ENCODE peak calls at places on chromosomes 11 and 22, in five cellular contexts. A, H, W, I and E are unnamed samples.

GRCh38 chr11:33094157-33094556 is 54.8 kb downstream of the TCP11L1 start:
- DNase-seq in A (no peak), W (no peak), H (no peak), I (no peak), E (no peak)

GRCh38 chr22:44351685-44352377 is 39.1 kb upstream of the SHISAL1 start:
- DNase-seq in A (peak), W (peak), H (no peak), I (peak), E (no peak)

GRCh38 chr22:29224121-29224858 is 18.6 kb downstream of the EMID1 start:
- DNase-seq in A (peak), I (peak), H (no peak), W (no peak), E (no peak)

GRCh38 chr11:117950320-117950719 is 21.1 kb upstream of the TMPRSS13 start:
- DNase-seq in W (no peak), A (no peak), H (peak), I (no peak), E (no peak)

GRCh38 chr11:55942785-55943392 is 6.7 kb upstream of the OR5I1 start:
- DNase-seq in A (peak), W (peak), I (no peak), H (no peak), E (no peak)

GRCh38 chr11:32893947-32894827 is 1.6 kb downstream of the QSER1 start:
- DNase-seq in H (no peak), I (no peak), A (peak), W (peak), E (no peak)

GRCh38 chr11:131668867-131669780 is 298.7 kb downstream of the NTM start:
- DNase-seq in W (peak), A (peak), H (no peak), I (no peak), E (no peak)

GRCh38 chr11:112958670-112959069 is 2.5 kb upstream of the NCAM1 start:
- DNase-seq in A (no peak), W (peak), I (no peak), H (no peak), E (no peak)

GRCh38 chr11:68891356-68891948 is 12.2 kb downstream of the MRPL21 start:
- DNase-seq in A (no peak), I (no peak), W (no peak), H (no peak), E (no peak)

GRCh38 chr11:68892576-68892975 is 11.1 kb downstream of the MRPL21 start:
- DNase-seq in A (no peak), I (no peak), H (no peak), W (no peak), E (no peak)

GRCh38 chr11:68893282-68893681 is 10.3 kb downstream of the MRPL21 start:
- DNase-seq in I (no peak), A (no peak), H (no peak), W (peak), E (no peak)

GRCh38 chr11:68890490-68891231 is 13.0 kb downstream of the MRPL21 start:
- DNase-seq in A (peak), I (no peak), H (no peak), W (no peak), E (peak)

DNA sequence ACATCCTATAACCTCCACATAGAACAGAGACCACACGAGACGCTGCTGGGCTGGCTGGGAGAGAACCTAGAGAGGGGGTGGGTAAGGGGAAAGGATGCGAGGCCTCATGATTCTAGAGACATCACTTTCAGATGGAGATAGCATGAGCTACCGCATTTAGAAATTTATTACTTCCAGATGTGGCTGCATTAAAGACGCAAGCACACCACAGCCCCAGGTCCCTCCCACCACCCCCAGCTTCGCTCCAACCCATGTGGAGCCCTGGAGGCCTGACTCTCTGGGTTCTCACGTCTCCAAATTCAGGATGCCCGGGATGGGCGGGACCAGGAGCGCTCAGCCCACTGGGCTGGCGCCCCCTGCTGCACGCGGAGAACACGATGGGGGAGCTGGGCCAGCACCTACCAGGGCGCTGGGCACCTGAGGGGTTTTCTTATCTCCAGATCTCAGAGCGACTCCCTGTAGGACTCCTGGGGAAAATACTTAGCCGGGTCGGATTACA is 13.6 kb downstream of the MRPL21 start:
- DNase-seq in A (peak), H (no peak), W (no peak), I (peak), E (peak)
- H3K27ac ChIP-seq in A (peak), H (no peak), W (no peak), I (no peak), E (peak)

GRCh38 chr22:36339171-36340065 is 48.3 kb downstream of the MYH9 start:
- DNase-seq in H (no peak), I (no peak), A (no peak), W (no peak), E (no peak)

GRCh38 chr22:36335621-36336020 is 52.1 kb downstream of the MYH9 start:
- DNase-seq in I (no peak), A (no peak), H (no peak), W (no peak), E (no peak)

GRCh38 chr22:36334838-36335603 is 52.7 kb downstream of the MYH9 start:
- DNase-seq in W (no peak), A (peak), I (no peak), H (peak), E (no peak)

GRCh38 chr22:36336246-36337182 is 51.3 kb downstream of the MYH9 start:
- DNase-seq in A (no peak), W (no peak), H (no peak), I (no peak), E (no peak)

GRCh38 chr22:36337365-36338130 is 50.2 kb downstream of the MYH9 start:
- DNase-seq in W (no peak), H (no peak), I (no peak), A (no peak), E (no peak)
- H3K27ac ChIP-seq in W (peak), H (peak), I (peak), A (no peak), E (peak)

GRCh38 chr11:66316849-66317251 is at the start of gene CD248:
- DNase-seq in H (no peak), A (peak), I (peak), W (no peak), E (peak)
- H3K27ac ChIP-seq in H (peak), A (peak), I (peak), W (peak), E (peak)

GRCh38 chr11:115717215-115717584 is 213.0 kb upstream of the CADM1 start:
- DNase-seq in H (no peak), W (no peak), I (no peak), A (no peak), E (peak)

GRCh38 chr11:115715371-115715770 is 211.2 kb upstream of the CADM1 start:
- DNase-seq in I (no peak), H (no peak), W (no peak), A (no peak), E (no peak)

GRCh38 chr11:115716080-115716479 is 211.9 kb upstream of the CADM1 start:
- DNase-seq in W (no peak), H (no peak), I (no peak), A (no peak), E (no peak)

GRCh38 chr11:115718945-115719344 is 214.7 kb upstream of the CADM1 start:
- DNase-seq in W (no peak), H (no peak), A (no peak), I (no peak), E (no peak)

DNA sequence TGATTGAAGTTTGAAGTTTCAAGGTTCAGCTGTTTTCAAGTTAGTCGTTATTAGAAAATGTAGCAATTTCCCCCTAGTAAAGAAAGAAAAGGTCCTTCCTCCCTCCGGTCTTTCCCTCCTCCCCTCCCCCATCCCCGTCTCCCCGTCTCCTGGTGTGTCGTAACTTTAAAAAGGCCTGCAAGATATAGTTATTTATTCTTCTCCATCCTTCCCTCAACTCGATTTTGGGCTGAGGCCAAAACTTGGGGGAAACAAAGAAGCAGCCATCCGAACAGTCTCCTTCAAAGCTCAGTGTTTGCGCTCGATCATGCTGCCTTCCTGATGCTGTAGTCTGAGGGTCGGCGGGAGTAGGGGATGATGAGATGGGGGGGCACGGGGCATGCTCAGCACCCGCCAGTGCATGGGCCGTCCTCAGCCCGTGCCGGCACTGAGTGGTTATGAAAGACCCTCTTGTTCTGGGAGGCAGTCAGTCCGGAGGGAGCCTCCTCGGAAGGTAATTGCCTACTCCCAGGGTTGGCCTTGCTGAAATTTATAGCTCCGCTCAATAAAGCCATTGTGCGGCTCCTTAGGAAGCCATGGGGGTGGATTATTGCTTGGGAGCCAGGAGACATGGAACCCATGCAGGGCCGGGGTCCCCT is 212.5 kb upstream of the CADM1 start:
- DNase-seq in A (no peak), I (no peak), W (no peak), H (no peak), E (no peak)
- H3K27ac ChIP-seq in A (no peak), I (no peak), W (no peak), H (no peak), E (no peak)

DNA sequence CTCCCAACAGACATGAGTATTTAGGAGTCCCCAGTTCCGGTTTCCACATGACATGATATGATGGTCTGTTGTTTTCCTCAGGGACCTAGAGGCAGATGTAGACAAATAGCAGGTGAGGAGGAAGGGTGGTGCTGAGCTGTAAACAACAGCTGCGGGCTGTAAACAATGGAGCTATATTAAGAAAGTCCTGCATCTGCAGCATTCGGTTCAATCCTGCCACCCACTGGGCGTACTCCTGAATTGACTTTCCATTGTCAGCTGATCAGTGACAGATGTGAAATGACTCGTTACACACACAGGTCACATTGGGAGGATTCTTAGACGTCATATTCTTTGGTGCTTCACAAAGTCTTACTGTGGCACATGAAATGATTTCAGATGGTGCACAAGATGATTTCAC is 26.8 kb upstream of the RAG1 start:
- DNase-seq in W (no peak), A (peak), I (no peak), H (no peak), E (peak)
- H3K27ac ChIP-seq in W (no peak), A (no peak), I (no peak), H (no peak), E (no peak)

DNA sequence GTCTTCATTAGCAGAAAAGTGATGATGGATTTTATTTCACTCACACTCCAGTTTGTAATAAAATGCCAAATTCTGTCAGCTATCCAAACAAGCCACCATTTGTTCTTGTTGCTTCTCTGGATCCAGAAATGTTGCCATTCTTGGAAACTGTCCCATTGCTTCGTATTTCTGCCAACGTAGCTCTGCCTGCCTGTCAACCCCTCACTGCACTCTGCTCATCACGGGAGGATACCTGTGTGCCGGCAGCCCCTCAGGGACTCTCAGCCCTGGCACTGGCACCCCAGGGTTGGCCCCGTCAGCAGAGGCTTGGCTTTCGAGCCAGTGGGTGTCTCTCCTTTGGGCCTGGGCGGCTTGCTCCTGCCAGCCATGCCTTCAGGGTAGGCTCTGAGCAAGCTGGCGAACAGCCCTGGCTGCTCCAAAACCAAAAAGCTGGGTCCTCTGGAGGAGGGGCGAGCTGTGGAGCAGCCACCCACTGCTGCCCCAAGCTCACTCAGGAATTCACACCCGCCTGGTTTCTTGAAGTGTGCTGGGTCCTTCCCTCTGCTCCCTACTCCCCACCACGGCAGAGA is 6.3 kb downstream of the YDJC start:
- DNase-seq in H (no peak), A (no peak), I (no peak), W (no peak), E (no peak)
- H3K27ac ChIP-seq in H (no peak), A (no peak), I (no peak), W (peak), E (no peak)